ENCODE peak calls at places on chromosome 15, in eight cellular contexts. N is esophagus squamous epithelium, Z is foreskin fibroblast, K is AG09309, Y is fibroblast of lung, M is brain microvascular endothelial cell, G is astrocyte of the spinal cord, V is IMR-90. E is an unnamed sample.
A peak's percentile ranks its signal among the peaks of the same experiment; 100 is the strongest.

GRCh38 chr15:37109952-37110630 is 9.7 kb upstream of the MEIS2 start:
- DNase-seq in N (no peak), Z (no peak), K (no peak), Y (peak; percentile 34), M (no peak), G (peak; percentile 17), V (no peak), E (no peak)

GRCh38 chr15:58179741-58180381 is 41.7 kb downstream of the AQP9 start:
- DNase-seq in N (no peak), Z (peak; percentile 38), K (no peak), Y (no peak), M (no peak), G (peak; percentile 22), V (peak; percentile 19), E (no peak)

GRCh38 chr15:86892774-86893449 is 813.2 kb downstream of the AGBL1 start:
- DNase-seq in N (no peak), Z (no peak), K (no peak), Y (no peak), M (peak; percentile 68), G (peak; percentile 80), V (no peak), E (peak; percentile 84)

GRCh38 chr15:75149911-75150709 is 51.6 kb upstream of the C15orf39 start:
- DNase-seq in N (no peak), Z (peak; percentile 80), K (peak; percentile 95), Y (peak; percentile 52), M (peak; percentile 64), G (peak; percentile 26), V (peak; percentile 38), E (no peak)

GRCh38 chr15:81317642-81318017 is 6.3 kb downstream of the STARD5 start:
- DNase-seq in N (no peak), Z (no peak), K (no peak), Y (no peak), M (no peak), G (no peak), V (no peak), E (no peak)

GRCh38 chr15:67148196-67148701 is 82.8 kb downstream of the SMAD3 start:
- DNase-seq in N (no peak), Z (peak; percentile 73), K (peak; percentile 86), Y (peak; percentile 73), M (no peak), G (peak; percentile 76), V (peak; percentile 74), E (no peak)

GRCh38 chr15:58070801-58071418 is 5.4 kb upstream of the ALDH1A2 start:
- DNase-seq in N (no peak), Z (peak; percentile 46), K (peak; percentile 8), Y (peak; percentile 70), M (peak; percentile 59), G (peak; percentile 63), V (peak; percentile 43), E (peak; percentile 34)

GRCh38 chr15:26639976-26640375 is 132.9 kb downstream of the GABRB3 start:
- DNase-seq in N (no peak), Z (no peak), K (no peak), Y (no peak), M (no peak), G (no peak), V (no peak), E (no peak)

GRCh38 chr15:23690450-23690852 is 3.3 kb upstream of the NDN start:
- DNase-seq in N (no peak), Z (peak; percentile 19), K (peak; percentile 8), Y (peak; percentile 93), M (no peak), G (peak; percentile 38), V (peak; percentile 61), E (no peak)

GRCh38 chr15:23690015-23690414 is 2.9 kb upstream of the NDN start:
- DNase-seq in N (no peak), Z (no peak), K (no peak), Y (no peak), M (no peak), G (no peak), V (no peak), E (no peak)

GRCh38 chr15:23687143-23687470 is at the start of gene NDN:
- DNase-seq in N (no peak), Z (peak; percentile 29), K (no peak), Y (peak; percentile 67), M (no peak), G (peak; percentile 37), V (peak; percentile 52), E (no peak)

DNA sequence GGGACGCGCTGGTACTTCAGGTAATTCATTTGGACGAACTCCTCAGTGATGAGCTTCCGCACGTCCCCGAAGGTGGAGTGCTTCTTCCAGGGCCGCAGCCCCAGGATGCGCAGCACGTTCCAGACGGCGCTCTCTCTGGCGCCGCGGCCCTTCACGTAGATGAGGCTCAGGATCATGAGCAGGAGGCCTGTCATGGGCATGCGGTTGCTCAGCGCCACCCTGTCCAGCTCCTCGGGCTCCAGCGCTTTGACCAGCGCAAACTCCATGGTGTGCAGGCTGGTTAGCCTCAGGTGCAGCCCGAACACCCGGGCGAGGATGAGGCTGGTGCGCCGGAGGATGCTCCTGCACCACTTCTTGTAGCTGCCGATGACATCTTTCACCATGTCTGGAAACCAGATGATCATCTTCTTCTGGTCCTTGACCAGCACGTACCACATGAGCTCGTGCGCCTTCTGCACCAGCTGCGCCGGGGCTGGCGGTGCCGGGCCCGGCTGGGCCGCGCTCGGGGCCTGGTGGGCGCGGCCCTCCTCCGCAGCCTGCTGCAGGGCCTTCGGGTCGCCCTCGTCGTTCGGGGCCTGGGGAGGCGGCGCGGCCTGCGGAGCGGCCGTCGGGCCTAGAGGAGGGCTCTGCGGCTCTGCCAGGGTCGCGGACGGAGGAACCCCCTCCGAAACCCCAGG is 501 bp downstream of the NDN start:
- DNase-seq in N (no peak), Z (no peak), K (no peak), Y (peak; percentile 11), M (no peak), G (peak; percentile 6), V (peak; percentile 4), E (no peak)
- H3K4me3 ChIP-seq in N (peak overlapping the region; percentile 35), Z (peak overlapping the region; percentile 43), K (peak overlapping the region; percentile 37), Y (peak overlapping the region; percentile 56), M (peak overlapping the region; percentile 43), G (peak overlapping the region; percentile 55), V (peak overlapping the region; percentile 96), E (peak overlapping the region; percentile 50)

GRCh38 chr15:68208136-68208535 is 3.0 kb upstream of the CALML4 start:
- DNase-seq in N (no peak), Z (no peak), K (no peak), Y (no peak), M (no peak), G (no peak), V (no peak), E (no peak)
- H3K4me3 ChIP-seq in N (no peak overlapping the region), Z (no peak overlapping the region), K (no peak overlapping the region), Y (no peak overlapping the region), M (no peak overlapping the region), G (no peak overlapping the region), V (no peak overlapping the region), E (no peak overlapping the region)

GRCh38 chr15:56019060-56019793 is 25.8 kb upstream of the NEDD4 start:
- DNase-seq in N (no peak), Z (no peak), K (no peak), Y (no peak), M (no peak), G (no peak), V (peak; percentile 22), E (no peak)
- H3K4me3 ChIP-seq in N (no peak overlapping the region), Z (no peak overlapping the region), K (no peak overlapping the region), Y (no peak overlapping the region), M (no peak overlapping the region), G (no peak overlapping the region), V (no peak overlapping the region), E (no peak overlapping the region)

GRCh38 chr15:64856429-64857145 is 14.9 kb downstream of the PLEKHO2 start:
- DNase-seq in N (no peak), Z (peak; percentile 64), K (no peak), Y (peak; percentile 95), M (no peak), G (peak; percentile 64), V (peak; percentile 80), E (no peak)
- H3K4me3 ChIP-seq in N (no peak overlapping the region), Z (no peak overlapping the region), K (no peak overlapping the region), Y (no peak overlapping the region), M (no peak overlapping the region), G (no peak overlapping the region), V (no peak overlapping the region), E (no peak overlapping the region)

GRCh38 chr15:63715818-63716217 is 117.9 kb downstream of the HERC1 start:
- DNase-seq in N (no peak), Z (no peak), K (no peak), Y (no peak), M (no peak), G (no peak), V (no peak), E (no peak)

GRCh38 chr15:63718590-63719035 is 115.1 kb downstream of the HERC1 start:
- DNase-seq in N (no peak), Z (peak; percentile 43), K (peak; percentile 40), Y (peak; percentile 74), M (peak; percentile 24), G (peak; percentile 64), V (peak; percentile 84), E (peak; percentile 28)

GRCh38 chr15:63709365-63709764 is 112.2 kb downstream of the FBXL22 start:
- DNase-seq in N (no peak), Z (no peak), K (no peak), Y (no peak), M (no peak), G (no peak), V (no peak), E (no peak)

GRCh38 chr15:63708141-63708772 is 111.1 kb downstream of the FBXL22 start:
- DNase-seq in N (no peak), Z (no peak), K (peak; percentile 27), Y (no peak), M (peak; percentile 37), G (peak; percentile 27), V (no peak), E (no peak)

DNA sequence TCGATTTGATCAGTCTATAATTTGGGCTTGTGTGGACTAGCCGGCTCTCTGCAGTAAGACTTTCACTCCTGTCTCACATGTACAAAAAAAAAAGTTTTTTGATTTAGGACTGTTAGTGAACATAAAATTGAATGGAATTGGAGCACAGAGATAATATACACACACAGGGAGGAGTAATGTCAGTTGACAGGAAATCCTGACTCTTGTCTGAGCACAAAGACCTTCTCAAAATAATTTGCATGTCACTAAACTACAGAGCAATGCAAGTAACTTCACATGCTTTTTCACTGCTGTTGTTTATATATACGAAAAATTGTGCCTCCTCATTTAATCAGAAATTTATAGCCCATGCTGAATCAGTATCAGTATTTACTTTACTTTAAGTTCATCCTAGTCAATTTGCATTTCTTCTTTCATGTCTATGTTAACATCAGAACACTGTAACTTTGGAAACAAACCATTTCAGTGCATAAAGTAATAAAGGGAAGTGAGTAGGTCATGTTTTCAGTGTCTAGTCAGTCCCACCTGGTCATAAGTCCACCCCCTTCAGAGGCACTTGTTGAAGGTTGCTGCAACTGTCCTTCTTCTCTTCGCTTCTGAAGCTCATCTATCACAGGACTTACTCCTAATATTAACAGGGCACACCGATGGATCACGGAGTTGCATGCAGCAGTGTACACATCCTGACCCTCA is 115.8 kb downstream of the FBXL22 start:
- DNase-seq in N (no peak), Z (no peak), K (no peak), Y (no peak), M (no peak), G (no peak), V (no peak), E (no peak)
- H3K4me3 ChIP-seq in N (no peak overlapping the region), Z (no peak overlapping the region), K (no peak overlapping the region), Y (no peak overlapping the region), M (no peak overlapping the region), G (no peak overlapping the region), V (no peak overlapping the region), E (no peak overlapping the region)

DNA sequence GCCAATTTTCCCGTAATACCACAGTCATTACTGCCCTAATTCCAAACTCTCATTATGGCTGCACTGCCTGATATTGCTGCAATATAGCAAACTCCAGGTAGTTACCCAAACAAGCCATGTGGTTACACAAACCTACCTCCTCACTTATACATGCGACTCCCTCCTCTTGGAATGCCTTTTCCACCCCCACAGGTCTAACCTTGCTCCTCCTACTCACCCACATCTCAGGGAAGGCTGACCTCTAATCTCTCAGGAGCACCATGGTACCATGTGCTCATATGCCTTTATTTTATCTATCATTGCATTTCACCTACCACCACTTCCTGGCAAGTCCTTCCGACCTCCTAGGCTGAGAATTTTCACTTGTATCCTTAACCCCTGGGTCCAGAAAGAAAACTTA is 2.9 kb downstream of the RBPMS2 start:
- DNase-seq in N (no peak), Z (no peak), K (no peak), Y (no peak), M (no peak), G (no peak), V (no peak), E (no peak)
- H3K4me3 ChIP-seq in N (no peak overlapping the region), Z (no peak overlapping the region), K (no peak overlapping the region), Y (no peak overlapping the region), M (no peak overlapping the region), G (no peak overlapping the region), V (no peak overlapping the region), E (no peak overlapping the region)